ENCODE peak calls at places on chromosomes 3 and 15, in nine cellular contexts. E is BJ; A is GM06990; H is NCI-H1105; K is Calu3; J is activated T-helper 1 cell treated with anti-CD3 and anti-CD28 coated beads, Interleukin-12 subunit alpha, Interleukin-12 subunit beta, Interleukin-2, Interleukin-4 antibody, amounts not matched to agents 30 ng/mL and 10 ng/mL and 1 ng/mL, durations not matched to agents 14 hours and 24 hours and 36 hours; R is RPMI8226; M is kidney glomerular epithelial cell; D is glomerular endothelial cell. S is an unnamed sample.

GRCh38 chr3:113374078-113374477 is 67.2 kb downstream of the CFAP44 start:
- DNase-seq in E (no peak), J (no peak), R (no peak), D (no peak), H (no peak), M (no peak), K (no peak), A (no peak), S (no peak)

GRCh38 chr15:65189102-65189740 is 4.1 kb upstream of the CLPX start:
- DNase-seq in E (no peak), J (no peak), M (peak), H (peak), D (no peak), R (peak), K (peak), A (peak), S (peak)

GRCh38 chr3:170606675-170607074 is 20.8 kb upstream of the SLC7A14 start:
- DNase-seq in H (no peak), K (no peak), A (no peak), R (no peak), M (no peak), J (no peak), D (no peak), E (no peak), S (no peak)

GRCh38 chr3:10845240-10845761 is 29.3 kb downstream of the SLC6A11 start:
- DNase-seq in K (no peak), H (no peak), D (no peak), E (no peak), M (no peak), J (no peak), R (no peak), A (no peak), S (no peak)

GRCh38 chr15:46714959-46715358 is 1002.3 kb upstream of the SEMA6D start:
- DNase-seq in E (no peak), H (peak), M (no peak), A (no peak), J (no peak), K (no peak), R (peak), D (no peak), S (no peak)

GRCh38 chr3:140736863-140737460 is 59.1 kb downstream of the TRIM42 start:
- DNase-seq in H (peak), A (no peak), D (no peak), E (no peak), M (peak), R (no peak), J (no peak), K (peak), S (peak)

GRCh38 chr3:144273611-144274010 is 302.0 kb downstream of the DIPK2A start:
- DNase-seq in R (no peak), H (no peak), K (no peak), J (no peak), E (peak), A (no peak), M (peak), D (no peak), S (no peak)

GRCh38 chr15:82838096-82838735 is 28.8 kb downstream of the WHAMM start:
- DNase-seq in R (no peak), D (no peak), H (no peak), J (no peak), E (no peak), K (no peak), M (no peak), A (no peak), S (no peak)

GRCh38 chr15:90201150-90201943 is at the start of gene SEMA4B:
- DNase-seq in J (peak), E (no peak), R (peak), D (no peak), K (peak), A (peak), M (no peak), H (peak), S (peak)

GRCh38 chr3:61356678-61357077 is 105.4 kb upstream of the FHIT start:
- DNase-seq in J (no peak), H (no peak), A (no peak), R (no peak), M (no peak), E (no peak), D (no peak), K (no peak), S (no peak)

GRCh38 chr3:56885461-56885860 is 83.7 kb upstream of the ARHGEF3 start:
- DNase-seq in H (no peak), K (no peak), D (no peak), M (no peak), R (no peak), J (no peak), A (no peak), E (no peak), S (no peak)

GRCh38 chr3:131494706-131495105 is 8.1 kb downstream of the MRPL3 start:
- DNase-seq in D (no peak), A (no peak), E (no peak), H (no peak), K (no peak), J (no peak), R (no peak), M (peak), S (no peak)

GRCh38 chr15:44532689-44533088 is 4.3 kb upstream of the EIF3J start:
- DNase-seq in J (no peak), R (no peak), D (no peak), M (no peak), A (no peak), K (no peak), E (no peak), H (no peak), S (no peak)

GRCh38 chr15:63564093-63564492 is 33.1 kb upstream of the FBXL22 start:
- DNase-seq in K (no peak), J (no peak), H (no peak), R (no peak), D (no peak), A (no peak), E (no peak), M (no peak), S (no peak)

GRCh38 chr3:63231556-63231955 is 46.6 kb upstream of the SYNPR start:
- DNase-seq in M (no peak), K (no peak), J (no peak), D (no peak), E (no peak), A (no peak), R (no peak), H (no peak), S (no peak)

GRCh38 chr15:100124936-100125626 is 216.7 kb downstream of the ADAMTS17 start:
- DNase-seq in J (no peak), M (no peak), E (no peak), A (no peak), H (no peak), R (no peak), D (no peak), K (no peak), S (no peak)

GRCh38 chr3:115072265-115073008 is 74.7 kb downstream of the ZBTB20 start:
- DNase-seq in K (no peak), D (peak), R (no peak), E (peak), A (no peak), H (peak), M (no peak), J (no peak), S (no peak)